ENCODE peak calls at places on chromosomes 12 and 14, in eight cellular contexts. S is A172; G is GOT3; C is NCI-H510A; N is amygdala; T is NCI-H146; Z is T-helper 2 cell treated with Interferon-gamma antibody and Interleukin-4, amounts not matched to agents 5 μg/mL and 100 μg/mL, for 36 hours; E is NCI-H1105 treated with DMSO at 0.1 percent for 48 hours. F is an unnamed sample.

GRCh38 chr12:95208678-95209077 is 8.6 kb downstream of the FGD6 start:
- DNase-seq in G (no peak), Z (no peak), S (no peak), C (peak), E (peak), T (no peak), N (no peak), F (no peak)

GRCh38 chr12:28933864-28934527 is 215.1 kb upstream of the FAR2 start:
- DNase-seq in C (no peak), T (no peak), S (peak), Z (no peak), G (no peak), E (no peak), N (no peak), F (no peak)

GRCh38 chr12:96365604-96366230 is 34.5 kb downstream of the CDK17 start:
- DNase-seq in G (no peak), Z (no peak), E (no peak), T (no peak), N (no peak), C (no peak), S (no peak), F (no peak)

GRCh38 chr14:54147285-54147684 is 190.7 kb upstream of the BMP4 start:
- DNase-seq in S (peak), G (no peak), Z (no peak), E (no peak), N (no peak), T (no peak), C (no peak), F (no peak)

GRCh38 chr12:120397827-120398563 is 29.0 kb upstream of the MSI1 start:
- DNase-seq in Z (no peak), N (no peak), C (no peak), T (peak), E (no peak), G (no peak), S (no peak), F (no peak)

GRCh38 chr14:33040548-33041140 is 102.0 kb downstream of the NPAS3 start:
- DNase-seq in E (no peak), G (no peak), S (no peak), T (no peak), C (no peak), N (no peak), Z (no peak), F (no peak)

GRCh38 chr14:72771561-72771960 is 122.3 kb downstream of the DPF3 start:
- DNase-seq in N (no peak), G (no peak), S (no peak), C (no peak), E (no peak), Z (no peak), T (no peak), F (no peak)

GRCh38 chr14:56310643-56311042 is 192.4 kb downstream of the PELI2 start:
- DNase-seq in S (peak), G (no peak), T (no peak), C (no peak), N (no peak), E (no peak), Z (no peak), F (no peak)

GRCh38 chr12:106629797-106630669 is 47.2 kb downstream of the RFX4 start:
- DNase-seq in E (peak), G (no peak), Z (no peak), S (peak), T (no peak), C (no peak), N (no peak), F (no peak)

GRCh38 chr14:96067985-96068930 is 29.1 kb downstream of the C14orf132 start:
- DNase-seq in E (no peak), Z (no peak), S (no peak), G (no peak), C (no peak), T (no peak), N (no peak), F (no peak)

GRCh38 chr14:95318399-95318834 is 1.3 kb downstream of the CLMN start:
- DNase-seq in N (no peak), G (no peak), T (no peak), Z (no peak), S (no peak), E (no peak), C (no peak), F (no peak)

GRCh38 chr14:24789277-24789832 is 155.4 kb upstream of the GZMB start:
- DNase-seq in E (no peak), C (no peak), N (no peak), S (no peak), T (no peak), Z (no peak), G (no peak), F (no peak)

GRCh38 chr14:43297794-43298193 is 1209.3 kb downstream of the FSCB start:
- DNase-seq in G (no peak), S (no peak), N (no peak), E (no peak), T (no peak), C (no peak), Z (no peak), F (no peak)

GRCh38 chr14:50139192-50139591 is 22.8 kb upstream of the VCPKMT start:
- DNase-seq in C (no peak), Z (no peak), T (no peak), E (no peak), G (no peak), S (no peak), N (no peak), F (no peak)

GRCh38 chr14:105012171-105012985 is 8.5 kb downstream of the CDCA4 start:
- DNase-seq in Z (no peak), G (no peak), T (no peak), E (no peak), S (no peak), C (no peak), N (no peak), F (no peak)

GRCh38 chr12:108326254-108326750 is 12.8 kb downstream of the CMKLR1 start:
- DNase-seq in G (no peak), N (no peak), E (no peak), Z (no peak), T (no peak), C (no peak), S (no peak), F (no peak)

GRCh38 chr14:89507521-89507920 is 90.5 kb upstream of the FOXN3 start:
- DNase-seq in E (no peak), S (peak), G (no peak), N (no peak), C (no peak), Z (peak), T (no peak), F (no peak)

GRCh38 chr12:58750484-58750883 is 169.8 kb downstream of the LRIG3 start:
- DNase-seq in G (peak), C (no peak), S (peak), Z (no peak), N (no peak), E (no peak), T (no peak), F (no peak)

GRCh38 chr12:107580750-107581529 is 104.7 kb upstream of the PWP1 start:
- DNase-seq in N (no peak), G (no peak), Z (no peak), C (no peak), S (no peak), T (no peak), E (no peak), F (no peak)

GRCh38 chr14:23008836-23009235 is 1.1 kb downstream of the C14orf93 start:
- DNase-seq in N (no peak), E (peak), G (no peak), T (no peak), C (no peak), S (no peak), Z (no peak), F (peak)

GRCh38 chr12:118404876-118405521 is 28.6 kb downstream of the SUDS3 start:
- DNase-seq in Z (peak), T (peak), N (no peak), E (peak), G (no peak), S (peak), C (peak), F (peak)

GRCh38 chr14:99345472-99345871 is 73.5 kb upstream of the BCL11B start:
- DNase-seq in T (no peak), S (no peak), Z (no peak), G (no peak), N (no peak), E (no peak), C (no peak), F (no peak)

GRCh38 chr12:130026608-130027176 is 122.9 kb upstream of the TMEM132D start:
- DNase-seq in N (no peak), S (peak), T (peak), G (no peak), Z (peak), E (peak), C (peak), F (peak)

GRCh38 chr14:32075636-32076277 is 1.3 kb upstream of the ARHGAP5 start:
- DNase-seq in Z (no peak), T (no peak), E (no peak), C (peak), G (no peak), N (no peak), S (peak), F (peak)

GRCh38 chr12:113720629-113721028 is 245.5 kb downstream of the RBM19 start:
- DNase-seq in S (no peak), E (no peak), C (no peak), Z (no peak), G (no peak), N (no peak), T (no peak), F (no peak)

GRCh38 chr12:74408601-74409166 is 129.0 kb upstream of the ATXN7L3B start:
- DNase-seq in G (no peak), T (no peak), E (no peak), C (no peak), N (no peak), Z (no peak), S (no peak), F (no peak)

GRCh38 chr12:32366704-32367103 is 32.7 kb upstream of the FGD4 start:
- DNase-seq in S (no peak), C (no peak), T (no peak), Z (no peak), E (no peak), N (no peak), G (no peak), F (no peak)

GRCh38 chr14:55705651-55706340 is 125.8 kb downstream of the KTN1 start:
- DNase-seq in S (no peak), G (no peak), Z (no peak), C (peak), E (peak), N (no peak), T (peak), F (peak)

GRCh38 chr14:71588028-71588427 is 344.2 kb upstream of the RGS6 start:
- DNase-seq in S (no peak), Z (no peak), G (no peak), E (no peak), T (no peak), C (no peak), N (no peak), F (no peak)

GRCh38 chr12:58541300-58541690 is 379.0 kb downstream of the LRIG3 start:
- DNase-seq in G (no peak), Z (no peak), C (no peak), N (no peak), T (no peak), E (no peak), S (no peak), F (no peak)

GRCh38 chr14:31766315-31766892 is 205.2 kb downstream of the NUBPL start:
- DNase-seq in S (no peak), N (no peak), Z (no peak), G (no peak), E (no peak), T (no peak), C (no peak), F (no peak)

GRCh38 chr12:57481671-57482070 is 2.0 kb upstream of the ARHGAP9 start:
- DNase-seq in G (no peak), Z (no peak), C (no peak), T (no peak), E (no peak), S (no peak), N (no peak), F (no peak)

GRCh38 chr12:124867389-124867930 is 3.8 kb upstream of the SCARB1 start:
- DNase-seq in E (no peak), S (peak), T (no peak), Z (no peak), N (no peak), G (no peak), C (no peak), F (peak)

GRCh38 chr14:95722525-95723190 is 8.7 kb upstream of the TCL1A start:
- DNase-seq in G (no peak), C (no peak), Z (no peak), T (no peak), E (no peak), N (no peak), S (no peak), F (no peak)